ENCODE peak calls at places on chromosomes 2 and 18, in nine cellular contexts. A is neuronal stem cell; O is CD8-positive, alpha-beta memory T cell; V is CD4-positive, CD25-positive, alpha-beta regulatory T cell; I is AG04450; C is IMR-90; H is fibroblast of villous mesenchyme; F is CD4-positive, alpha-beta memory T cell; M is SK-N-MC. X is an unnamed sample.

GRCh38 chr2:234446404-234447076 is 50.3 kb downstream of the ARL4C start:
- DNase-seq in I (no peak), F (peak), A (no peak), M (no peak), H (peak), C (no peak), O (peak), V (peak), X (peak)

GRCh38 chr18:62325806-62326645 is 916 bp downstream of the TNFRSF11A start:
- DNase-seq in C (peak), F (peak), A (no peak), I (no peak), M (no peak), H (no peak), V (no peak), O (peak), X (peak)

GRCh38 chr2:162704496-162704895 is 134.1 kb downstream of the KCNH7 start:
- DNase-seq in O (no peak), I (no peak), F (no peak), H (no peak), V (no peak), M (no peak), A (no peak), C (no peak), X (no peak)

GRCh38 chr18:49335677-49336076 is 124.8 kb downstream of the DYM start:
- DNase-seq in A (no peak), I (no peak), F (no peak), M (no peak), O (no peak), V (no peak), C (no peak), H (no peak), X (no peak)

GRCh38 chr18:5238371-5238758 is 41.3 kb upstream of the AKAIN1 start:
- DNase-seq in I (no peak), M (no peak), V (peak), F (no peak), C (peak), O (no peak), H (no peak), A (no peak), X (no peak)

GRCh38 chr18:51531496-51531895 is 334.0 kb upstream of the MEX3C start:
- DNase-seq in V (no peak), H (no peak), C (no peak), A (no peak), I (no peak), M (no peak), O (no peak), F (no peak), X (peak)

GRCh38 chr18:79166702-79167101 is 97.5 kb downstream of the ATP9B start:
- DNase-seq in O (no peak), I (no peak), F (no peak), V (no peak), A (no peak), H (no peak), M (no peak), C (no peak), X (no peak)

GRCh38 chr2:70984576-70985282 is 6.3 kb downstream of the ANKRD53 start:
- DNase-seq in C (peak), V (peak), A (no peak), O (peak), F (peak), I (no peak), M (no peak), H (peak), X (peak)

GRCh38 chr2:237299897-237300296 is 114.1 kb downstream of the COL6A3 start:
- DNase-seq in C (peak), O (no peak), H (peak), M (no peak), I (peak), F (no peak), A (no peak), V (no peak), X (peak)

GRCh38 chr18:56402872-56403516 is 235.4 kb downstream of the TXNL1 start:
- DNase-seq in I (peak), V (no peak), C (peak), M (peak), F (no peak), A (no peak), O (no peak), H (peak), X (peak)
- H3K4me3 ChIP-seq in I (no peak), V (no peak), C (no peak), M (no peak), F (no peak), A (no peak), O (no peak), H (no peak), X (no peak)

GRCh38 chr2:159713691-159714585 is 1.6 kb downstream of the MARCHF7 start:
- DNase-seq in A (no peak), H (peak), V (no peak), C (peak), O (no peak), M (no peak), I (no peak), F (peak), X (peak)
- H3K4me3 ChIP-seq in A (peak), H (peak), V (peak), C (peak), O (peak), M (peak), I (peak), F (peak), X (peak)

GRCh38 chr18:2857491-2858063 is 10.8 kb downstream of the EMILIN2 start:
- DNase-seq in O (no peak), H (peak), A (no peak), F (no peak), M (no peak), C (peak), I (no peak), V (no peak), X (peak)
- H3K4me3 ChIP-seq in O (no peak), H (no peak), A (no peak), F (no peak), M (peak), C (no peak), I (no peak), V (no peak), X (no peak)

GRCh38 chr2:38074775-38075435 is 1.0 kb downstream of the CYP1B1 start:
- DNase-seq in V (no peak), F (no peak), H (no peak), A (peak), I (no peak), M (no peak), C (no peak), O (no peak), X (no peak)
- H3K4me3 ChIP-seq in V (no peak), F (no peak), H (peak), A (peak), I (peak), M (no peak), C (no peak), O (no peak), X (peak)

GRCh38 chr2:11984556-11985158 is 238.2 kb downstream of the LPIN1 start:
- DNase-seq in M (no peak), H (no peak), F (no peak), V (no peak), C (no peak), A (no peak), I (no peak), O (no peak), X (no peak)

GRCh38 chr2:11990576-11990975 is 244.1 kb downstream of the LPIN1 start:
- DNase-seq in A (no peak), M (no peak), C (no peak), H (peak), I (no peak), O (no peak), V (no peak), F (no peak), X (no peak)

GRCh38 chr2:11987151-11987550 is 240.7 kb downstream of the LPIN1 start:
- DNase-seq in O (no peak), A (no peak), C (no peak), H (no peak), M (no peak), I (no peak), F (no peak), V (no peak), X (no peak)

GRCh38 chr2:11985817-11986566 is 239.6 kb downstream of the LPIN1 start:
- DNase-seq in V (no peak), M (no peak), I (no peak), A (no peak), C (no peak), H (no peak), O (no peak), F (no peak), X (no peak)

DNA sequence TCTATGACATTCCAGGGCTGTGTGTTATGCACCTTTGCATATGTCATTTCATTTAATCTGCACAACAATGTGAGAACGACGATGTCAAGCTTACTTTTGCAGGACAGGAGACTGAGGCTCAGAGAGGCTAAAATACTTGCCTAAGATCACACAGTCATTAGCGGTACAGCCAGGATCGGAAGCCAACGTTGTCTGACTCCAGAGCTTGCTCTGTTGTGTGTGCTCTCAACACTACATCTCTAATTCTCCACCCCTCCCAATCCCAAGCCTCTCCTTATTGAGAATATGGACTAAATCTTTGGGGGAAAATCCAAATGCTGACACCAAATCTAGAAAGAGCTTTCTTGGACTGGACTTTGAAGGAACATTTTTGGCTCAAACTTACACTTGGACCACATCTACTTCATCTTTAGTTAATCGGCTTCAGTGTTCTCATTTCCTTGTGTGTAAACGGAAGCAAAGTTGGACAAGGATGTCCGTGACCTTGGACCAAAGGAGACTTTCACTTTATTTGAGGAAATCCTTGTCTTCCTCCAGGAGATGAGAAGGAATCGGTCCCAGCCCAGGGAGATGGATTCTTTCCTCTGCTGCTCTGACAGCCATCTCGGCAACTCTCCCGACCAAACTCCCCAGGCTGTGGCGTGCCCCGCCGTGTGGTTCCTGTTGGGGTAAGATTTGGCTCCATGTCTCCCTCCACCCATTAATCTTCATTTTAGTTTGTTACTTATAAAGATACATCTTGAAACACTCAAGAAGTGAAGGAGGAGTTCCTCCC is 242.4 kb downstream of the LPIN1 start:
- DNase-seq in F (no peak), O (no peak), A (no peak), H (no peak), V (no peak), M (no peak), C (no peak), I (no peak), X (no peak)
- H3K4me3 ChIP-seq in F (no peak), O (no peak), A (no peak), H (no peak), V (no peak), M (no peak), C (no peak), I (no peak), X (no peak)

DNA sequence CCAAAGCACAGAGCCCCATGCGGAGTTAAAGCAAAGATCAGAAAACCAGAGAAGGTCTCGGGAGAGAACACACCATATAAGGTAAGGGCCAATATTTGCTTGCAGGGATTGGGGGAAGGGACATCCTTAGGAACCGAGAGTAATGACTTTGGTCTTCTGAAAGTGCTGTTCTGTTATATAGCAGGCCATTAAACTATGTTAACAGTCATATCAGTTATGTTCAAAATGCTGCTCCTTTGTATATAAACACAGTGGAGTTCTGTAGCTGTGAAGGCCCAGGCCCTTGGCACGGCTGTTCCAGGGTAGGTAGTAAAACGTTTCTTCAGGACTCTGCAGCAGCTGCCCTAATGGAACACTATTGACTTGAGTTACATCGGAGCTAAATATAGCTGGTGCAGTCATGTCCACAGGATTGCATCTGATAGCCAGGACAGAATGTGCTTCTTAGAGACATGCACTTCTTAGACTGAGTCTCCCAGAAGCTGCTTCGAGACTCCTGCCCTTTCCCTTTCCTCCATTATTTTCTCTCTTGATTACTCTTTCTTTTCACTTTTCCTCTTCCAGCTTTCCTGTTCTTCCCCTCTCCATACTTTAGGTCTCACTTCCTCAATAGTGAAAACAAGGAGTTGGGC is 122.4 kb downstream of the SETBP1 start:
- DNase-seq in F (no peak), A (no peak), H (peak), C (peak), O (no peak), V (no peak), I (peak), M (no peak), X (no peak)
- H3K4me3 ChIP-seq in F (no peak), A (no peak), H (no peak), C (no peak), O (no peak), V (no peak), I (no peak), M (no peak), X (no peak)

GRCh38 chr2:197209274-197209673 is 101.3 kb downstream of the ANKRD44 start:
- DNase-seq in M (no peak), V (no peak), H (no peak), I (no peak), A (no peak), C (no peak), O (no peak), F (no peak), X (no peak)
- H3K4me3 ChIP-seq in M (no peak), V (peak), H (no peak), I (no peak), A (no peak), C (no peak), O (peak), F (peak), X (no peak)